ENCODE peak calls at places on chromosome 17, in seven cellular contexts. One of them, this sample, is unnamed.

GRCh38 chr17:75289832-75290337 is 652 bp upstream of the SLC25A19 start:
- DNase-seq in GM04504: peak
- DNase-seq in cardiac muscle cell: peak
- DNase-seq in D721Med: no peak
- DNase-seq in CD4-positive, alpha-beta T cell: peak
- DNase-seq in AG20443: peak
- DNase-seq in stimulated activated CD4-positive, alpha-beta T cell treated with anti-CD3 and anti-CD28 coated beads, Interleukin-1b, Interleukin-23, amount 100 ng/mL, for 1 hour: peak
- DNase-seq in this sample: no peak

GRCh38 chr17:40021471-40021961 is 6.3 kb downstream of the CSF3 start:
- DNase-seq in GM04504: peak
- DNase-seq in CD4-positive, alpha-beta T cell: no peak
- DNase-seq in cardiac muscle cell: no peak
- DNase-seq in stimulated activated CD4-positive, alpha-beta T cell treated with anti-CD3 and anti-CD28 coated beads, Interleukin-1b, Interleukin-23, amount 100 ng/mL, for 1 hour: no peak
- DNase-seq in AG20443: peak
- DNase-seq in D721Med: no peak
- DNase-seq in this sample: no peak

GRCh38 chr17:10063730-10064221 is 134.6 kb downstream of the GAS7 start:
- DNase-seq in AG20443: no peak
- DNase-seq in stimulated activated CD4-positive, alpha-beta T cell treated with anti-CD3 and anti-CD28 coated beads, Interleukin-1b, Interleukin-23, amount 100 ng/mL, for 1 hour: no peak
- DNase-seq in D721Med: no peak
- DNase-seq in cardiac muscle cell: no peak
- DNase-seq in GM04504: no peak
- DNase-seq in CD4-positive, alpha-beta T cell: no peak
- DNase-seq in this sample: no peak

GRCh38 chr17:2957631-2958286 is 105.6 kb downstream of the OR1D5 start:
- DNase-seq in stimulated activated CD4-positive, alpha-beta T cell treated with anti-CD3 and anti-CD28 coated beads, Interleukin-1b, Interleukin-23, amount 100 ng/mL, for 1 hour: no peak
- DNase-seq in GM04504: no peak
- DNase-seq in AG20443: peak
- DNase-seq in cardiac muscle cell: no peak
- DNase-seq in CD4-positive, alpha-beta T cell: no peak
- DNase-seq in D721Med: no peak
- DNase-seq in this sample: no peak

GRCh38 chr17:21017256-21017655 is 25.6 kb downstream of the USP22 start:
- DNase-seq in D721Med: no peak
- DNase-seq in CD4-positive, alpha-beta T cell: no peak
- DNase-seq in cardiac muscle cell: no peak
- DNase-seq in GM04504: no peak
- DNase-seq in AG20443: no peak
- DNase-seq in stimulated activated CD4-positive, alpha-beta T cell treated with anti-CD3 and anti-CD28 coated beads, Interleukin-1b, Interleukin-23, amount 100 ng/mL, for 1 hour: no peak
- DNase-seq in this sample: no peak

GRCh38 chr17:62064791-62065563 is at the start of gene MED13:
- DNase-seq in D721Med: no peak
- DNase-seq in CD4-positive, alpha-beta T cell: peak
- DNase-seq in AG20443: peak
- DNase-seq in stimulated activated CD4-positive, alpha-beta T cell treated with anti-CD3 and anti-CD28 coated beads, Interleukin-1b, Interleukin-23, amount 100 ng/mL, for 1 hour: peak
- DNase-seq in cardiac muscle cell: peak
- DNase-seq in GM04504: no peak
- DNase-seq in this sample: peak

GRCh38 chr17:5941258-5941657 is 128.9 kb upstream of the WSCD1 start:
- DNase-seq in GM04504: no peak
- DNase-seq in cardiac muscle cell: no peak
- DNase-seq in D721Med: no peak
- DNase-seq in stimulated activated CD4-positive, alpha-beta T cell treated with anti-CD3 and anti-CD28 coated beads, Interleukin-1b, Interleukin-23, amount 100 ng/mL, for 1 hour: no peak
- DNase-seq in CD4-positive, alpha-beta T cell: no peak
- DNase-seq in AG20443: no peak
- DNase-seq in this sample: no peak

GRCh38 chr17:82240506-82241182 is 11.8 kb downstream of the SLC16A3 start:
- DNase-seq in GM04504: no peak
- DNase-seq in AG20443: no peak
- DNase-seq in cardiac muscle cell: no peak
- DNase-seq in D721Med: no peak
- DNase-seq in CD4-positive, alpha-beta T cell: no peak
- DNase-seq in stimulated activated CD4-positive, alpha-beta T cell treated with anti-CD3 and anti-CD28 coated beads, Interleukin-1b, Interleukin-23, amount 100 ng/mL, for 1 hour: no peak
- DNase-seq in this sample: no peak

GRCh38 chr17:17156107-17156506 is 50.0 kb downstream of the PLD6 start:
- DNase-seq in cardiac muscle cell: no peak
- DNase-seq in AG20443: peak
- DNase-seq in GM04504: peak
- DNase-seq in CD4-positive, alpha-beta T cell: no peak
- DNase-seq in D721Med: no peak
- DNase-seq in stimulated activated CD4-positive, alpha-beta T cell treated with anti-CD3 and anti-CD28 coated beads, Interleukin-1b, Interleukin-23, amount 100 ng/mL, for 1 hour: no peak
- DNase-seq in this sample: no peak

GRCh38 chr17:55264273-55264639 is 504 bp upstream of the HLF start:
- DNase-seq in AG20443: no peak
- DNase-seq in GM04504: no peak
- DNase-seq in D721Med: no peak
- DNase-seq in stimulated activated CD4-positive, alpha-beta T cell treated with anti-CD3 and anti-CD28 coated beads, Interleukin-1b, Interleukin-23, amount 100 ng/mL, for 1 hour: no peak
- DNase-seq in cardiac muscle cell: no peak
- DNase-seq in CD4-positive, alpha-beta T cell: no peak
- DNase-seq in this sample: no peak

GRCh38 chr17:80259642-80260535 is 763 bp upstream of the RNF213 start:
- DNase-seq in GM04504: peak
- DNase-seq in AG20443: peak
- DNase-seq in cardiac muscle cell: peak
- DNase-seq in D721Med: no peak
- DNase-seq in CD4-positive, alpha-beta T cell: peak
- DNase-seq in stimulated activated CD4-positive, alpha-beta T cell treated with anti-CD3 and anti-CD28 coated beads, Interleukin-1b, Interleukin-23, amount 100 ng/mL, for 1 hour: no peak
- DNase-seq in this sample: peak

GRCh38 chr17:15185625-15185991 is 79.5 kb downstream of the PMP22 start:
- DNase-seq in CD4-positive, alpha-beta T cell: no peak
- DNase-seq in GM04504: peak
- DNase-seq in D721Med: no peak
- DNase-seq in cardiac muscle cell: peak
- DNase-seq in AG20443: peak
- DNase-seq in stimulated activated CD4-positive, alpha-beta T cell treated with anti-CD3 and anti-CD28 coated beads, Interleukin-1b, Interleukin-23, amount 100 ng/mL, for 1 hour: no peak
- DNase-seq in this sample: no peak

GRCh38 chr17:32769846-32770245 is 107.1 kb downstream of the MYO1D start:
- DNase-seq in D721Med: no peak
- DNase-seq in stimulated activated CD4-positive, alpha-beta T cell treated with anti-CD3 and anti-CD28 coated beads, Interleukin-1b, Interleukin-23, amount 100 ng/mL, for 1 hour: no peak
- DNase-seq in CD4-positive, alpha-beta T cell: no peak
- DNase-seq in AG20443: no peak
- DNase-seq in GM04504: no peak
- DNase-seq in cardiac muscle cell: peak
- DNase-seq in this sample: no peak

GRCh38 chr17:47225436-47225858 is 16.3 kb downstream of the MYL4 start:
- DNase-seq in D721Med: no peak
- DNase-seq in AG20443: peak
- DNase-seq in GM04504: peak
- DNase-seq in cardiac muscle cell: no peak
- DNase-seq in stimulated activated CD4-positive, alpha-beta T cell treated with anti-CD3 and anti-CD28 coated beads, Interleukin-1b, Interleukin-23, amount 100 ng/mL, for 1 hour: no peak
- DNase-seq in CD4-positive, alpha-beta T cell: no peak
- DNase-seq in this sample: no peak

This sample was measured in endothelial cell.